ENCODE peak calls at places on chromosomes 2 and 18, in nine cellular contexts. W, S, M, A, E, V, I, H and C are unnamed samples.
A peak's percentile ranks its signal among the peaks of the same experiment; 100 is the strongest.

GRCh38 chr2:201768918-201769317 is 11.8 kb downstream of the ALS2 start:
- DNase-seq in H (no peak), W (peak; percentile 62), A (no peak), M (no peak), I (no peak), E (no peak), V (no peak), S (peak; percentile 62), C (no peak)

GRCh38 chr18:13424377-13424776 is 205.8 kb downstream of the LDLRAD4 start:
- DNase-seq in M (no peak), V (no peak), H (no peak), A (no peak), E (no peak), S (no peak), W (no peak), I (no peak), C (no peak)

GRCh38 chr2:26974352-26974751 is 3.9 kb downstream of the MAPRE3 start:
- DNase-seq in S (no peak), W (no peak), A (no peak), V (no peak), M (no peak), H (no peak), E (no peak), I (no peak), C (no peak)

GRCh38 chr2:231699006-231699405 is 9.3 kb upstream of the PTMA start:
- DNase-seq in M (no peak), V (no peak), E (no peak), S (no peak), H (no peak), I (no peak), W (peak; percentile 37), A (no peak), C (no peak)

GRCh38 chr2:143390185-143390584 is 261.0 kb downstream of the ARHGAP15 start:
- DNase-seq in M (no peak), V (no peak), A (no peak), I (no peak), W (no peak), E (no peak), S (no peak), H (no peak), C (no peak)

GRCh38 chr2:101388232-101388631 is 929 bp upstream of the CREG2 start:
- DNase-seq in S (peak; percentile 43), M (no peak), V (no peak), W (peak; percentile 60), E (no peak), I (no peak), H (no peak), A (no peak), C (no peak)

GRCh38 chr18:27143580-27144287 is 41.4 kb downstream of the CHST9 start:
- DNase-seq in A (no peak), V (no peak), I (no peak), H (no peak), W (no peak), S (no peak), M (no peak), E (peak; percentile 41), C (no peak)

GRCh38 chr2:121335294-121336290 is 50.6 kb upstream of the TFCP2L1 start:
- DNase-seq in V (no peak), I (peak; percentile 51), M (no peak), S (no peak), A (no peak), W (no peak), H (no peak), E (no peak), C (no peak)

GRCh38 chr2:218276986-218277755 is 6.9 kb downstream of the PNKD start:
- DNase-seq in I (no peak), V (no peak), S (no peak), E (peak; percentile 29), A (no peak), W (no peak), M (no peak), H (no peak), C (no peak)

GRCh38 chr2:54572636-54573531 is 116.8 kb downstream of the SPTBN1 start:
- DNase-seq in S (peak; percentile 35), W (peak; percentile 91), V (no peak), E (no peak), M (no peak), A (no peak), H (no peak), I (no peak), C (no peak)

GRCh38 chr2:11237122-11237521 is 81.9 kb downstream of the SLC66A3 start:
- DNase-seq in A (no peak), W (no peak), H (no peak), M (no peak), E (no peak), V (no peak), S (no peak), I (no peak), C (no peak)

GRCh38 chr18:13397504-13398163 is 179.1 kb downstream of the LDLRAD4 start:
- DNase-seq in A (no peak), H (no peak), S (no peak), E (no peak), W (no peak), V (no peak), M (no peak), I (no peak), C (no peak)

GRCh38 chr2:192288290-192288689 is 93.6 kb upstream of the TMEFF2 start:
- DNase-seq in S (no peak), E (no peak), A (no peak), I (no peak), M (no peak), W (no peak), H (no peak), V (no peak), C (no peak)

GRCh38 chr2:191688934-191689695 is 11.2 kb downstream of the NABP1 start:
- DNase-seq in H (no peak), E (no peak), W (peak; percentile 80), V (no peak), S (peak; percentile 67), M (no peak), I (no peak), A (no peak), C (no peak)

GRCh38 chr2:30756051-30756719 is 51.1 kb downstream of the CAPN13 start:
- DNase-seq in S (no peak), W (no peak), H (no peak), V (no peak), M (no peak), E (no peak), A (no peak), I (no peak), C (no peak)

GRCh38 chr2:103161456-103162289 is 399.8 kb downstream of the TMEM182 start:
- DNase-seq in I (peak; percentile 45), M (no peak), W (peak; percentile 30), E (peak; percentile 62), S (peak; percentile 74), H (no peak), A (peak; percentile 23), V (no peak), C (peak; percentile 60)

GRCh38 chr2:232634319-232635150 is 1.1 kb downstream of the EFHD1 start:
- DNase-seq in W (no peak), M (no peak), H (peak; percentile 64), I (no peak), S (no peak), V (no peak), A (no peak), E (no peak), C (no peak)

GRCh38 chr2:155630760-155631159 is 701.8 kb downstream of the NR4A2 start:
- DNase-seq in S (no peak), W (no peak), E (no peak), H (no peak), I (no peak), M (no peak), V (no peak), A (no peak), C (no peak)

GRCh38 chr2:120748310-120748709 is 12.6 kb downstream of the GLI2 start:
- DNase-seq in S (no peak), H (no peak), W (no peak), V (no peak), I (no peak), M (no peak), E (no peak), A (no peak), C (peak; percentile 37)

GRCh38 chr2:152825834-152826233 is 107.4 kb downstream of the ARL6IP6 start:
- DNase-seq in E (no peak), H (no peak), I (no peak), W (peak; percentile 24), V (no peak), M (peak; percentile 24), S (peak; percentile 71), A (no peak), C (no peak)

GRCh38 chr2:201858781-201859180 is 52.4 kb downstream of the CDK15 start:
- DNase-seq in E (peak; percentile 23), W (peak; percentile 57), V (no peak), H (peak; percentile 62), I (no peak), S (peak; percentile 69), M (no peak), A (peak; percentile 52), C (no peak)

GRCh38 chr2:72992734-72993102 is 75.4 kb downstream of the EMX1 start:
- DNase-seq in I (no peak), M (no peak), W (no peak), H (no peak), V (no peak), E (no peak), S (no peak), A (no peak), C (no peak)

GRCh38 chr2:23784971-23785370 is 142.0 kb downstream of the ATAD2B start:
- DNase-seq in W (no peak), I (no peak), E (no peak), H (no peak), M (no peak), A (no peak), V (no peak), S (no peak), C (no peak)

GRCh38 chr2:111930875-111931274 is 32.5 kb downstream of the MERTK start:
- DNase-seq in M (no peak), H (no peak), I (no peak), W (peak; percentile 65), V (no peak), S (peak; percentile 23), A (no peak), E (no peak), C (no peak)

GRCh38 chr2:62216616-62217015 is 20.7 kb downstream of the B3GNT2 start:
- DNase-seq in E (peak; percentile 62), V (no peak), M (no peak), S (peak; percentile 83), H (peak; percentile 64), W (peak; percentile 92), A (no peak), I (no peak), C (no peak)

GRCh38 chr2:8435608-8436007 is 246.2 kb upstream of the ID2 start:
- DNase-seq in A (no peak), H (no peak), M (no peak), I (no peak), S (no peak), V (no peak), E (no peak), W (no peak), C (no peak)

GRCh38 chr2:33476100-33476792 is at the start of gene RASGRP3:
- DNase-seq in E (peak; percentile 88), V (peak; percentile 56), W (peak; percentile 97), H (peak; percentile 85), I (peak; percentile 94), M (peak; percentile 80), A (peak; percentile 70), S (peak; percentile 90), C (peak; percentile 96)

GRCh38 chr2:100748673-100749072 is 71.3 kb upstream of the NPAS2 start:
- DNase-seq in H (no peak), M (no peak), W (no peak), I (no peak), E (no peak), S (no peak), A (no peak), V (no peak), C (no peak)

GRCh38 chr18:13006731-13007550 is 15.8 kb downstream of the CEP192 start:
- DNase-seq in V (no peak), I (no peak), W (no peak), A (no peak), E (no peak), H (no peak), S (no peak), M (no peak), C (no peak)

GRCh38 chr2:1502891-1503304 is 89.6 kb downstream of the TPO start:
- DNase-seq in S (no peak), V (no peak), A (no peak), I (no peak), W (no peak), H (peak; percentile 52), M (no peak), E (no peak), C (no peak)